ENCODE peak calls at places on chromosomes 12 and 14, in nine cellular contexts. A is CD8-positive, alpha-beta T cell; G is activated naive CD8-positive, alpha-beta T cell treated with anti-CD3 and anti-CD28 coated beads, Interleukin-2, amount 50 U/mL, for 24 hours; U is activated B cell treated with CpG ODN at 0.5 μM for 24 hours; S is heart right ventricle; V is mammary epithelial cell; X is effector memory CD4-positive, alpha-beta T cell; C is foreskin fibroblast; P is activated effector memory CD4-positive, alpha-beta T cell treated with Interleukin-2 at 50 U/mL for 16 hours. W is an unnamed sample.

GRCh38 chr12:96743606-96744005 is 163.5 kb upstream of the NEDD1 start:
- DNase-seq in A (no peak), G (no peak), U (no peak), S (no peak), V (no peak), X (no peak), C (peak), P (no peak), W (no peak)

GRCh38 chr12:114799574-114800487 is 115.9 kb upstream of the TBX3 start:
- DNase-seq in A (no peak), G (no peak), U (no peak), S (peak), V (no peak), X (no peak), C (peak), P (no peak), W (no peak)

GRCh38 chr12:130186101-130186465 is 23.8 kb downstream of the FZD10 start:
- DNase-seq in A (no peak), G (no peak), U (no peak), S (no peak), V (no peak), X (no peak), C (no peak), P (no peak), W (no peak)

GRCh38 chr12:27013606-27014084 is 539 bp downstream of the TM7SF3 start:
- DNase-seq in A (no peak), G (no peak), U (no peak), S (no peak), V (peak), X (no peak), C (peak), P (no peak), W (no peak)

GRCh38 chr14:32826404-32827082 is 112.1 kb upstream of the NPAS3 start:
- DNase-seq in A (no peak), G (no peak), U (no peak), S (no peak), V (no peak), X (no peak), C (peak), P (no peak), W (no peak)

GRCh38 chr12:131102493-131102931 is 148.8 kb downstream of the ADGRD1 start:
- DNase-seq in A (no peak), G (no peak), U (peak), S (no peak), V (no peak), X (no peak), C (no peak), P (no peak), W (no peak)

GRCh38 chr12:65335021-65335714 is 56.7 kb downstream of the MSRB3 start:
- DNase-seq in A (no peak), G (no peak), U (no peak), S (no peak), V (peak), X (no peak), C (peak), P (no peak), W (peak)

GRCh38 chr14:69712217-69712565 is 54.8 kb upstream of the SRSF5 start:
- DNase-seq in A (no peak), G (no peak), U (no peak), S (no peak), V (no peak), X (no peak), C (no peak), P (no peak), W (no peak)

GRCh38 chr12:120539303-120539702 is 5.1 kb downstream of the RNF10 start:
- DNase-seq in A (no peak), G (no peak), U (no peak), S (no peak), V (peak), X (no peak), C (peak), P (no peak), W (no peak)

GRCh38 chr12:6662602-6662905 is 365 bp downstream of the ING4 start:
- DNase-seq in A (no peak), G (no peak), U (no peak), S (no peak), V (no peak), X (no peak), C (no peak), P (no peak), W (no peak)

GRCh38 chr14:24269368-24269767 is 2.0 kb downstream of the RABGGTA start:
- DNase-seq in A (no peak), G (no peak), U (no peak), S (no peak), V (no peak), X (no peak), C (no peak), P (no peak), W (no peak)

GRCh38 chr14:104787736-104788532 is 7.6 kb downstream of the AKT1 start:
- DNase-seq in A (no peak), G (no peak), U (no peak), S (no peak), V (no peak), X (no peak), C (no peak), P (no peak), W (no peak)

GRCh38 chr14:61561657-61562276 is 133.5 kb upstream of the HIF1A start:
- DNase-seq in A (no peak), G (no peak), U (no peak), S (peak), V (peak), X (no peak), C (peak), P (no peak), W (peak)

GRCh38 chr14:91009501-91010152 is 50.8 kb downstream of the RPS6KA5 start:
- DNase-seq in A (no peak), G (no peak), U (no peak), S (no peak), V (no peak), X (no peak), C (no peak), P (no peak), W (no peak)

GRCh38 chr14:42047421-42048045 is 440.9 kb downstream of the LRFN5 start:
- DNase-seq in A (no peak), G (no peak), U (no peak), S (no peak), V (no peak), X (no peak), C (peak), P (no peak), W (no peak)

GRCh38 chr12:77087427-77087826 is 22.1 kb upstream of the E2F7 start:
- DNase-seq in A (no peak), G (no peak), U (no peak), S (no peak), V (peak), X (no peak), C (peak), P (no peak), W (peak)

GRCh38 chr12:110403146-110403974 is at the start of gene ANAPC7:
- DNase-seq in A (peak), G (peak), U (peak), S (peak), V (peak), X (peak), C (peak), P (peak), W (peak)

GRCh38 chr12:84976133-84976532 is 59.9 kb downstream of the TSPAN19 start:
- DNase-seq in A (no peak), G (no peak), U (no peak), S (no peak), V (no peak), X (no peak), C (no peak), P (no peak), W (no peak)

GRCh38 chr12:78963439-78964222 is 99.1 kb downstream of the SYT1 start:
- DNase-seq in A (no peak), G (no peak), U (no peak), S (no peak), V (peak), X (no peak), C (peak), P (no peak), W (peak)

GRCh38 chr14:101849125-101849524 is 87.6 kb downstream of the PPP2R5C start:
- DNase-seq in A (no peak), G (no peak), U (no peak), S (peak), V (no peak), X (no peak), C (no peak), P (no peak), W (no peak)

GRCh38 chr14:24259282-24260025 is 3.5 kb downstream of the TGM1 start:
- DNase-seq in A (no peak), G (no peak), U (no peak), S (no peak), V (no peak), X (no peak), C (peak), P (no peak), W (no peak)

GRCh38 chr14:98725676-98726075 is 546.3 kb downstream of the BCL11B start:
- DNase-seq in A (no peak), G (no peak), U (no peak), S (no peak), V (no peak), X (no peak), C (no peak), P (no peak), W (no peak)